ENCODE peak calls at places on chromosomes 1 and 21, in four cellular contexts. One of them, this sample, is unnamed.

GRCh38 chr1:110602466-110602865 is 3.7 kb downstream of the KCNA2 start:
- DNase-seq in A549: no peak
- DNase-seq in nephron progenitor cell: no peak
- DNase-seq in astrocyte of the cerebellum: no peak
- DNase-seq in this sample: no peak

GRCh38 chr1:156801409-156802121 is 15.1 kb downstream of the SH2D2A start:
- DNase-seq in A549: no peak
- DNase-seq in nephron progenitor cell: no peak
- DNase-seq in astrocyte of the cerebellum: peak
- DNase-seq in this sample: peak

GRCh38 chr1:12138196-12139183 is 28.3 kb upstream of the TNFRSF1B start:
- DNase-seq in A549: no peak
- DNase-seq in nephron progenitor cell: no peak
- DNase-seq in astrocyte of the cerebellum: no peak
- DNase-seq in this sample: no peak

GRCh38 chr1:219385786-219386427 is 212.2 kb downstream of the LYPLAL1 start:
- DNase-seq in A549: peak
- DNase-seq in nephron progenitor cell: peak
- DNase-seq in astrocyte of the cerebellum: peak
- DNase-seq in this sample: no peak

GRCh38 chr1:117017062-117017461 is 15.5 kb downstream of the CD101 start:
- DNase-seq in A549: no peak
- DNase-seq in nephron progenitor cell: no peak
- DNase-seq in astrocyte of the cerebellum: no peak
- DNase-seq in this sample: no peak

GRCh38 chr21:45974073-45975016 is 7.2 kb upstream of the COL6A1 start:
- DNase-seq in A549: no peak
- DNase-seq in nephron progenitor cell: peak
- DNase-seq in astrocyte of the cerebellum: peak
- DNase-seq in this sample: no peak

GRCh38 chr1:42747125-42747524 is 7.1 kb upstream of the CLDN19 start:
- DNase-seq in A549: peak
- DNase-seq in nephron progenitor cell: peak
- DNase-seq in astrocyte of the cerebellum: no peak
- DNase-seq in this sample: no peak

GRCh38 chr1:87084247-87084836 is 169.9 kb downstream of the HS2ST1 start:
- DNase-seq in A549: peak
- DNase-seq in nephron progenitor cell: no peak
- DNase-seq in astrocyte of the cerebellum: peak
- DNase-seq in this sample: no peak

GRCh38 chr1:22245100-22245650 is 102.3 kb upstream of the WNT4 start:
- DNase-seq in A549: no peak
- DNase-seq in nephron progenitor cell: no peak
- DNase-seq in astrocyte of the cerebellum: no peak
- DNase-seq in this sample: no peak

GRCh38 chr1:72481420-72481819 is 199.1 kb upstream of the NEGR1 start:
- DNase-seq in A549: no peak
- DNase-seq in nephron progenitor cell: no peak
- DNase-seq in astrocyte of the cerebellum: no peak
- DNase-seq in this sample: no peak

GRCh38 chr1:109191377-109191776 is 22.3 kb upstream of the SARS1 start:
- DNase-seq in A549: no peak
- DNase-seq in nephron progenitor cell: no peak
- DNase-seq in astrocyte of the cerebellum: no peak
- DNase-seq in this sample: no peak

GRCh38 chr1:109192433-109192832 is 21.3 kb upstream of the SARS1 start:
- DNase-seq in A549: no peak
- DNase-seq in nephron progenitor cell: no peak
- DNase-seq in astrocyte of the cerebellum: no peak
- DNase-seq in this sample: no peak

GRCh38 chr1:109197163-109198042 is 16.3 kb upstream of the SARS1 start:
- DNase-seq in A549: peak
- DNase-seq in nephron progenitor cell: no peak
- DNase-seq in astrocyte of the cerebellum: peak
- DNase-seq in this sample: peak

GRCh38 chr1:109190189-109190588 is 23.5 kb upstream of the SARS1 start:
- DNase-seq in A549: no peak
- DNase-seq in nephron progenitor cell: no peak
- DNase-seq in astrocyte of the cerebellum: no peak
- DNase-seq in this sample: no peak

GRCh38 chr1:109193653-109194590 is 19.8 kb upstream of the SARS1 start:
- DNase-seq in A549: peak
- DNase-seq in nephron progenitor cell: peak
- DNase-seq in astrocyte of the cerebellum: no peak
- DNase-seq in this sample: no peak
- TF ChIP-seq CTCF in A549: peak
- TF ChIP-seq CTCF in nephron progenitor cell: peak
- TF ChIP-seq CTCF in astrocyte of the cerebellum: peak
- TF ChIP-seq CTCF in this sample: peak

DNA sequence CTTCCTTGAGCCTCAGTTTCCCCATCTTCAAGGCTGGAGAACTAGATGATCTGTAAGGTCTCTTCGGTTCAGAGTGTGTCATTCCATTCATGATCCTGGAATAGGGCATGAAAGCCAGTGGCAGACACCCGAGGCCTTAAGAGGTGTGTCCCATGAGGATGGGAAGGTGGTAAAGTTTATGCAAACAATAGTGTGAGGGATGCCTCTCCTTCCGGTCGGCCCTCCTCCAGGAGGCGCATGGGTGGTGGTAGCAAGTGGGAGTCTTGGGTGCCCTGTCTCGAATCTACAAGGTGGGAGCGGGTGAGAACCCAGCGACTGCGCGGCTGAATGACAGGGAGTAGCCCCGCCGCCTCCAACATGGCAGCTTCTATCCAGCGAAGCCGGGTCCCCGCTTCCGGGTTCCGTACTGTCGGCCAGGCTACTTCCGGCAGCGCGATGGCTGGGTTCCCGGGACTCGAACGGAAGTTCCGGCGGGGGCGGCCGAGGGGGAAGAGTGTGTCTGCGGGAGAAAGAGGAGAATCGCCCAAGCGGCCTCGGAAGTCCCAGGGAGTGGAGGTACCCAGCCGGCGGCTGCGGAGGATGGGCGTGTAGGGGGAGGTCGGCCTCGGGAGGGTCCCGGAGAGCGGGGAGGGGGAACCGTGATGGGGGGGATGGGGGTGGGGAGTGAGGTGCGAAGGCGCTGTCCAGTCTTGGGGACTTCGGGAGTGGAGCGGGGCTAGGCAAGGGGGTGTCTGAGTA is at the start of gene LYPLA2:
- DNase-seq in A549: peak
- DNase-seq in nephron progenitor cell: peak
- DNase-seq in astrocyte of the cerebellum: peak
- DNase-seq in this sample: peak
- TF ChIP-seq CTCF in A549: no peak
- TF ChIP-seq CTCF in nephron progenitor cell: no peak
- TF ChIP-seq CTCF in astrocyte of the cerebellum: no peak
- TF ChIP-seq CTCF in this sample: no peak

GRCh38 chr1:160429125-160429551 is 28.8 kb downstream of the VANGL2 start:
- DNase-seq in A549: no peak
- DNase-seq in nephron progenitor cell: no peak
- DNase-seq in astrocyte of the cerebellum: no peak
- DNase-seq in this sample: no peak
- TF ChIP-seq CTCF in A549: no peak
- TF ChIP-seq CTCF in nephron progenitor cell: no peak
- TF ChIP-seq CTCF in astrocyte of the cerebellum: no peak
- TF ChIP-seq CTCF in this sample: no peak

DNA sequence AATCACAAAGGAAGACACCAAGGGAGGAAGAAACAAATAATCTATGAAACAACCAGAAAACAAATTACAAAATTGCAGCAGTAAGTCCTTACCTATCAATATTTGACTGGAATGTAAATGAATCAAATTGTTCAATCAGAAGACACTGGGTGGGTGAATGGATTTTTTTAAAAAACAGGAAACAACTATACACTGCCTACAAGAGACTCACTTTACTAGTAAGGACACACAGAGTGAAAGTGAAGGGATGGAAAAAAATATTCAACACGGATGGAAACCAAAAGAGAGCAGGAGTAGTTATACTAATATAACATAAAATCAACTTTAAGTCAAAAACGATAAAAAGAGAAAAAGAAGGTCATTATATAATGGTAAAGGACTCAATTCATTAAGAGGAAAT is 6.4 kb upstream of the PRSS38 start:
- DNase-seq in A549: no peak
- DNase-seq in nephron progenitor cell: no peak
- DNase-seq in astrocyte of the cerebellum: no peak
- DNase-seq in this sample: no peak
- TF ChIP-seq CTCF in A549: no peak
- TF ChIP-seq CTCF in nephron progenitor cell: no peak
- TF ChIP-seq CTCF in astrocyte of the cerebellum: no peak
- TF ChIP-seq CTCF in this sample: no peak

GRCh38 chr1:228393268-228393699 is 13.4 kb downstream of the TRIM11 start:
- DNase-seq in A549: no peak
- DNase-seq in nephron progenitor cell: no peak
- DNase-seq in astrocyte of the cerebellum: no peak
- DNase-seq in this sample: no peak
- TF ChIP-seq CTCF in A549: peak
- TF ChIP-seq CTCF in nephron progenitor cell: no peak
- TF ChIP-seq CTCF in astrocyte of the cerebellum: peak
- TF ChIP-seq CTCF in this sample: peak

GRCh38 chr1:202274611-202275010 is 67.1 kb downstream of the UBE2T start:
- DNase-seq in A549: peak
- DNase-seq in nephron progenitor cell: no peak
- DNase-seq in astrocyte of the cerebellum: no peak
- DNase-seq in this sample: no peak
- TF ChIP-seq CTCF in A549: peak
- TF ChIP-seq CTCF in nephron progenitor cell: no peak
- TF ChIP-seq CTCF in astrocyte of the cerebellum: peak
- TF ChIP-seq CTCF in this sample: peak

GRCh38 chr1:6473156-6473555 is 7.2 kb upstream of the TNFRSF25 start:
- DNase-seq in A549: no peak
- DNase-seq in nephron progenitor cell: no peak
- DNase-seq in astrocyte of the cerebellum: no peak
- DNase-seq in this sample: no peak

GRCh38 chr1:6470132-6471085 is 4.4 kb upstream of the TNFRSF25 start:
- DNase-seq in A549: no peak
- DNase-seq in nephron progenitor cell: no peak
- DNase-seq in astrocyte of the cerebellum: no peak
- DNase-seq in this sample: no peak

GRCh38 chr1:6471969-6472368 is 6.0 kb upstream of the TNFRSF25 start:
- DNase-seq in A549: no peak
- DNase-seq in nephron progenitor cell: no peak
- DNase-seq in astrocyte of the cerebellum: no peak
- DNase-seq in this sample: no peak

GRCh38 chr1:6472391-6472790 is 6.4 kb upstream of the TNFRSF25 start:
- DNase-seq in A549: no peak
- DNase-seq in nephron progenitor cell: no peak
- DNase-seq in astrocyte of the cerebellum: no peak
- DNase-seq in this sample: no peak

DNA sequence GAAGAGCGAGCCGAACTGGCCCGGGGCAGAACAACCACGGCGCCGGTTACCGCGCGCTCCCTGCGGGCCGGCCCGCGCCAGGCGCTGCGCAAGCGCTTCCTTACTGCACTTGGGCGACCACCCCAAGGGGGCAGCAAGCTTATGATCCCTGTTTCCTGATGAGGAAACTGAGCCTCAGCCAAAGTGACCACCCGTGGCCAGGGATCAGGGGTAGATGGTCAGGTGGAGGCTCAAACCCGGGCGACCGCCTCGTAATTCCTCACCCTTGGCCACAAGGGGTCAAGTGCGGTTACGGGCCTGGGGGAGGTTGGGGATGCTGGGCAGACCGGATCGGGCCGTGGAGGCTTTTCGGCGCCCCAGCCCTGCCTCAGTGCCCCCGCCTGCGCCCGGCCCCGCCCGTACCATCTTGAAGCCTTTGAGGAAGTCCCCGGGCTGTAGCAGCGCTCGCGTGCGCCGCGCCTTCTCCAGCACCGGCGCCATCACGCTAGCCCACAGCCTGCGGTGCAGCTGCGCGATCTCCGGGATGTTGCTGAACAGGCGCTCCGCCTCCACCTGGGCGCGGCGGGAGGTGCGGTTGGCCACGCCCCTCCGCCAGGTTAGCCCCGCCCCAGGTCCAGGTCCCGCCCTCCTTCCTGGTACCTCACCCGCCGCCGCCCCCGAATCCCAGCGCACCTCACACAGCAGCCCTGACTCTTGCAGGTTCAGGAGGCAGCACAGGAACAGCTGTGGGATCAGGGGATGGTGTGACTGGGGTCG is 5.3 kb upstream of the TNFRSF25 start:
- DNase-seq in A549: no peak
- DNase-seq in nephron progenitor cell: no peak
- DNase-seq in astrocyte of the cerebellum: no peak
- DNase-seq in this sample: no peak
- TF ChIP-seq CTCF in A549: no peak
- TF ChIP-seq CTCF in nephron progenitor cell: no peak
- TF ChIP-seq CTCF in astrocyte of the cerebellum: no peak
- TF ChIP-seq CTCF in this sample: no peak

GRCh38 chr1:245671349-245671748 is 516.6 kb downstream of the KIF26B start:
- DNase-seq in A549: no peak
- DNase-seq in nephron progenitor cell: no peak
- DNase-seq in astrocyte of the cerebellum: no peak
- DNase-seq in this sample: no peak
- TF ChIP-seq CTCF in A549: no peak
- TF ChIP-seq CTCF in nephron progenitor cell: no peak
- TF ChIP-seq CTCF in astrocyte of the cerebellum: no peak
- TF ChIP-seq CTCF in this sample: no peak

DNA sequence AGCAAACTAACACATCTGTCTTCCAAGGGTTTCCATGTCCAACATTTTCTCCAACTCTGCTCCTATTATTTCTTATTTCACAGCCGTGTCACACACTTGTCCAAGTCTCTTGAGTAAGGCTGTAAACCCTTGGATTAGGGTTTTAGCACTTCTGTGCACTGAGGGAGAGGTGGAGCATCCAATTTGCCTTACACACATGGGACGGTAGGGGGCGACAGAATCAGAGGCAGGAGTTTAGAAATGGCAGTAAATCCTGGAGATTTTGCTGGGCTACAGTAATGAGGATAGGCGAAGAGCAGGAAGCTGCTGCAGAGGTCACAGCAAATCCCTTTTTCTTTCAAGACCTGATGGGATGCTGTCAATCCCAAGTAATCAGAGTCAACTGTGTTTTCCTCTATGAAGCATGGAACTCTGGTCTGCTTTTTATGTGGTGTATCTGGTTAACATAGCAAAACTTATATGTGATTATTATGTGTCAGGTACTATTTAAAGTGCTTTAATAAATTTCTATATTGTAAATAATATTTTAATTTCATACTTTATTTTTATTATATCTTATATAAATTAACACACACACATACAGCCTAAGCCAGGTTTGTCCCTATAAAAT is 15.4 kb upstream of the LCE5A start:
- DNase-seq in A549: no peak
- DNase-seq in nephron progenitor cell: no peak
- DNase-seq in astrocyte of the cerebellum: no peak
- DNase-seq in this sample: no peak
- TF ChIP-seq CTCF in A549: no peak
- TF ChIP-seq CTCF in nephron progenitor cell: no peak
- TF ChIP-seq CTCF in astrocyte of the cerebellum: peak
- TF ChIP-seq CTCF in this sample: peak